ENCODE peak calls at places on chromosomes 4 and X, in nine cellular contexts. L, M, G, I, D, P, T, Y and U are unnamed samples.

GRCh38 chr4:84503495-84504437 is 4.7 kb upstream of the NKX6-1 start:
- DNase-seq in L (peak), M (peak), G (peak), I (peak), D (peak), P (peak), T (no peak), Y (peak), U (peak)

GRCh38 chrX:100376581-100376980 is 33.5 kb downstream of the PCDH19 start:
- DNase-seq in L (peak), M (no peak), G (no peak), I (no peak), D (no peak), P (no peak), T (no peak), Y (no peak), U (no peak)

GRCh38 chr4:147160908-147161513 is 215.3 kb upstream of the TTC29 start:
- DNase-seq in L (peak), M (peak), G (peak), I (peak), D (peak), P (peak), T (no peak), Y (peak), U (no peak)

GRCh38 chrX:15947648-15948317 is 93.2 kb upstream of the AP1S2 start:
- DNase-seq in L (peak), M (peak), G (no peak), I (no peak), D (peak), P (no peak), T (no peak), Y (peak), U (no peak)

GRCh38 chr4:22237155-22237751 is 278.6 kb downstream of the ADGRA3 start:
- DNase-seq in L (peak), M (no peak), G (peak), I (peak), D (peak), P (no peak), T (no peak), Y (no peak), U (no peak)

GRCh38 chr4:112888617-112889016 is 160.8 kb upstream of the ANK2 start:
- DNase-seq in L (no peak), M (no peak), G (no peak), I (no peak), D (no peak), P (no peak), T (no peak), Y (no peak), U (no peak)

GRCh38 chrX:11579856-11580595 is 85.7 kb downstream of the ARHGAP6 start:
- DNase-seq in L (peak), M (peak), G (no peak), I (peak), D (no peak), P (no peak), T (no peak), Y (no peak), U (no peak)

GRCh38 chr4:139134403-139134802 is 42.6 kb downstream of the ELF2 start:
- DNase-seq in L (no peak), M (no peak), G (no peak), I (no peak), D (no peak), P (no peak), T (no peak), Y (no peak), U (no peak)

GRCh38 chr4:23237771-23238170 is 545.0 kb downstream of the GBA3 start:
- DNase-seq in L (peak), M (no peak), G (no peak), I (no peak), D (no peak), P (no peak), T (no peak), Y (no peak), U (peak)

GRCh38 chr4:147096667-147097604 is 151.3 kb upstream of the TTC29 start:
- DNase-seq in L (peak), M (peak), G (peak), I (peak), D (no peak), P (no peak), T (no peak), Y (peak), U (no peak)

GRCh38 chrX:153381684-153382532 is 19.2 kb downstream of the PNMA6E start:
- DNase-seq in L (peak), M (peak), G (no peak), I (peak), D (peak), P (no peak), T (no peak), Y (peak), U (peak)

GRCh38 chrX:154750301-154751120 is at the start of gene GAB3:
- DNase-seq in L (no peak), M (peak), G (peak), I (peak), D (peak), P (no peak), T (peak), Y (no peak), U (no peak)

GRCh38 chr4:78325244-78326187 is 226.1 kb upstream of the ANXA3 start:
- DNase-seq in L (no peak), M (no peak), G (no peak), I (no peak), D (no peak), P (no peak), T (no peak), Y (no peak), U (no peak)

GRCh38 chr4:57214654-57215411 is 104.6 kb upstream of the IGFBP7 start:
- DNase-seq in L (no peak), M (no peak), G (peak), I (no peak), D (no peak), P (no peak), T (no peak), Y (no peak), U (no peak)

GRCh38 chr4:52910115-52910514 is 48.0 kb downstream of the RASL11B start:
- DNase-seq in L (no peak), M (no peak), G (no peak), I (no peak), D (no peak), P (no peak), T (no peak), Y (no peak), U (no peak)

GRCh38 chr4:183721207-183722081 is 62.4 kb downstream of the TRAPPC11 start:
- DNase-seq in L (peak), M (peak), G (peak), I (no peak), D (peak), P (no peak), T (peak), Y (no peak), U (no peak)

GRCh38 chrX:150291014-150291413 is 72.1 kb upstream of the MAMLD1 start:
- DNase-seq in L (no peak), M (no peak), G (no peak), I (no peak), D (peak), P (no peak), T (no peak), Y (no peak), U (no peak)

GRCh38 chrX:115233497-115234219 is at the start of gene LRCH2:
- DNase-seq in L (peak), M (peak), G (no peak), I (peak), D (no peak), P (no peak), T (peak), Y (peak), U (no peak)

GRCh38 chrX:13287816-13288215 is 32.0 kb downstream of the ATXN3L start:
- DNase-seq in L (peak), M (peak), G (no peak), I (no peak), D (no peak), P (no peak), T (no peak), Y (peak), U (peak)

GRCh38 chr4:53635697-53636483 is 44.6 kb upstream of the LNX1 start:
- DNase-seq in L (no peak), M (no peak), G (no peak), I (no peak), D (no peak), P (no peak), T (no peak), Y (no peak), U (no peak)

GRCh38 chr4:61397174-61397573 is 197.0 kb downstream of the ADGRL3 start:
- DNase-seq in L (peak), M (peak), G (peak), I (no peak), D (no peak), P (no peak), T (no peak), Y (no peak), U (no peak)

GRCh38 chrX:54482839-54483593 is 13.0 kb downstream of the FGD1 start:
- DNase-seq in L (no peak), M (no peak), G (no peak), I (no peak), D (no peak), P (no peak), T (no peak), Y (no peak), U (no peak)

GRCh38 chrX:39168609-39169008 is 367.4 kb downstream of the MID1IP1 start:
- DNase-seq in L (no peak), M (no peak), G (no peak), I (no peak), D (no peak), P (no peak), T (no peak), Y (no peak), U (no peak)

GRCh38 chrX:23901805-23902204 is 5.9 kb downstream of the APOO start:
- DNase-seq in L (peak), M (peak), G (peak), I (peak), D (peak), P (no peak), T (no peak), Y (peak), U (no peak)

GRCh38 chr4:100146756-100147155 is 43.5 kb downstream of the DDIT4L start:
- DNase-seq in L (peak), M (no peak), G (no peak), I (no peak), D (no peak), P (no peak), T (no peak), Y (no peak), U (no peak)

GRCh38 chr4:7652451-7652871 is 217.7 kb upstream of the PSAPL1 start:
- DNase-seq in L (no peak), M (peak), G (no peak), I (no peak), D (no peak), P (no peak), T (no peak), Y (no peak), U (no peak)

GRCh38 chrX:34656842-34657780 is at the start of gene TMEM47:
- DNase-seq in L (peak), M (peak), G (peak), I (peak), D (peak), P (no peak), T (peak), Y (peak), U (no peak)

GRCh38 chrX:6026980-6027379 is 201.7 kb downstream of the NLGN4X start:
- DNase-seq in L (no peak), M (no peak), G (no peak), I (no peak), D (no peak), P (no peak), T (no peak), Y (no peak), U (no peak)

GRCh38 chr4:39308576-39308975 is 57.6 kb downstream of the RFC1 start:
- DNase-seq in L (no peak), M (no peak), G (no peak), I (no peak), D (no peak), P (no peak), T (no peak), Y (no peak), U (no peak)

GRCh38 chr4:78150465-78150864 is 93.3 kb downstream of the FRAS1 start:
- DNase-seq in L (no peak), M (no peak), G (no peak), I (no peak), D (no peak), P (no peak), T (no peak), Y (no peak), U (no peak)

GRCh38 chrX:111095974-111096870 is at the start of gene PAK3:
- DNase-seq in L (peak), M (peak), G (peak), I (peak), D (peak), P (no peak), T (no peak), Y (peak), U (peak)

GRCh38 chr4:164221631-164222030 is 532.3 kb upstream of the SMIM31 start:
- DNase-seq in L (peak), M (peak), G (no peak), I (no peak), D (no peak), P (no peak), T (no peak), Y (no peak), U (no peak)

GRCh38 chr4:53306729-53307128 is 59.1 kb downstream of the SCFD2 start:
- DNase-seq in L (peak), M (no peak), G (no peak), I (no peak), D (no peak), P (no peak), T (no peak), Y (no peak), U (no peak)

GRCh38 chr4:116702949-116703348 is 382.4 kb downstream of the TRAM1L1 start:
- DNase-seq in L (no peak), M (no peak), G (peak), I (no peak), D (no peak), P (no peak), T (no peak), Y (no peak), U (no peak)

GRCh38 chr4:6606465-6607235 is 31.7 kb downstream of the MAN2B2 start:
- DNase-seq in L (no peak), M (no peak), G (no peak), I (no peak), D (no peak), P (no peak), T (no peak), Y (no peak), U (no peak)